ENCODE peak calls at places on chromosomes 2 and 18, in five cellular contexts. I is BE2C, B is midbrain, Q is NCI-H446, F is Kasumi-1. A is an unnamed sample.

GRCh38 chr18:2173464-2173863 is 397.8 kb downstream of the METTL4 start:
- DNase-seq in B (no peak), I (no peak), Q (peak), F (no peak), A (peak)

GRCh38 chr18:64474751-64475150 is 325.9 kb upstream of the LINC00305 start:
- DNase-seq in I (peak), B (no peak), F (no peak), Q (peak), A (no peak)

GRCh38 chr18:59634096-59634495 is 63.1 kb downstream of the CCBE1 start:
- DNase-seq in I (no peak), Q (no peak), F (no peak), B (no peak), A (no peak)

GRCh38 chr2:230895536-230896345 is 29.3 kb downstream of the GPR55 start:
- DNase-seq in F (no peak), Q (no peak), I (no peak), B (no peak), A (no peak)

GRCh38 chr2:174888646-174889271 is 116.4 kb downstream of the CHN1 start:
- DNase-seq in Q (no peak), I (peak), B (no peak), F (no peak), A (no peak)

GRCh38 chr2:187658952-187659525 is 104.8 kb upstream of the TFPI start:
- DNase-seq in Q (peak), F (peak), B (no peak), I (no peak), A (no peak)

GRCh38 chr18:44761812-44762211 is 81.1 kb downstream of the SETBP1 start:
- DNase-seq in B (no peak), F (no peak), I (no peak), Q (no peak), A (no peak)

GRCh38 chr2:69567157-69567908 is 76.2 kb downstream of the AAK1 start:
- DNase-seq in I (no peak), B (no peak), Q (no peak), F (no peak), A (no peak)

GRCh38 chr2:41937464-41937861 is 110.4 kb upstream of the PKDCC start:
- DNase-seq in Q (no peak), I (no peak), F (no peak), B (no peak), A (no peak)

GRCh38 chr2:40367032-40367431 is 84.9 kb downstream of the SLC8A1 start:
- DNase-seq in Q (no peak), I (no peak), B (no peak), F (no peak), A (no peak)

GRCh38 chr2:12502759-12503158 is 214.0 kb upstream of the TRIB2 start:
- DNase-seq in F (peak), I (no peak), Q (no peak), B (no peak), A (no peak)

A was measured in AML-193.